ENCODE peak calls at places on chromosomes 6 and 20, in seven cellular contexts. B is HCT116, G is endothelial cell of umbilical vein, Z is HepG2, Q is K562, L is H1, F is GM12878. M is an unnamed sample.

GRCh38 chr6:33319939-33320314 is 2.4 kb upstream of the ZBTB22 start:
- DNase-seq in B (no peak), L (no peak), Q (no peak), G (no peak), F (no peak), Z (no peak), M (no peak)

GRCh38 chr20:62860391-62860923 is 1.2 kb downstream of the TCFL5 start:
- DNase-seq in Z (peak), B (no peak), Q (no peak), L (no peak), F (no peak), G (peak), M (no peak)

GRCh38 chr6:154614101-154614500 is 103.6 kb upstream of the CNKSR3 start:
- DNase-seq in F (no peak), Q (no peak), B (no peak), L (no peak), G (peak), Z (no peak), M (no peak)

GRCh38 chr6:43093361-43094289 is 17.5 kb downstream of the PTK7 start:
- DNase-seq in Z (peak), G (peak), Q (peak), F (no peak), B (no peak), L (no peak), M (no peak)

GRCh38 chr6:125140808-125141207 is 12.8 kb upstream of the TPD52L1 start:
- DNase-seq in L (no peak), Q (no peak), F (no peak), Z (no peak), G (no peak), B (no peak), M (no peak)

GRCh38 chr6:139533573-139534471 is 159.4 kb upstream of the CITED2 start:
- DNase-seq in G (peak), L (no peak), B (peak), Z (no peak), Q (peak), F (no peak), M (peak)

GRCh38 chr6:424741-425417 is 33.3 kb downstream of the IRF4 start:
- DNase-seq in L (no peak), Z (no peak), B (no peak), G (no peak), F (no peak), Q (no peak), M (no peak)

GRCh38 chr6:170211404-170212025 is 79.4 kb downstream of the DLL1 start:
- DNase-seq in Q (no peak), B (no peak), F (no peak), G (no peak), L (no peak), Z (no peak), M (no peak)

GRCh38 chr20:57794600-57795346 is 85.0 kb upstream of the PMEPA1 start:
- DNase-seq in G (no peak), Q (no peak), F (no peak), B (no peak), Z (no peak), L (no peak), M (no peak)

GRCh38 chr6:73088138-73088813 is 137.0 kb downstream of the KHDC1L start:
- DNase-seq in G (no peak), Q (no peak), L (no peak), B (no peak), F (peak), Z (no peak), M (no peak)

GRCh38 chr6:16227605-16228004 is 10.8 kb upstream of the GMPR start:
- DNase-seq in G (no peak), B (no peak), F (no peak), L (no peak), Z (no peak), Q (peak), M (no peak)

GRCh38 chr20:62770111-62770910 is 26.0 kb upstream of the MRGBP start:
- DNase-seq in B (no peak), G (no peak), Z (no peak), L (no peak), Q (no peak), F (no peak), M (no peak)

GRCh38 chr20:6134592-6134991 is 11.8 kb upstream of the FERMT1 start:
- DNase-seq in L (no peak), G (no peak), B (no peak), Z (no peak), Q (no peak), F (no peak), M (no peak)

GRCh38 chr6:25056130-25056529 is 120.4 kb upstream of the RIPOR2 start:
- DNase-seq in G (no peak), Q (no peak), B (no peak), L (no peak), F (no peak), Z (no peak), M (no peak)

GRCh38 chr6:125910518-125910917 is 46.1 kb upstream of the HINT3 start:
- DNase-seq in Z (no peak), Q (no peak), G (peak), F (peak), L (no peak), B (no peak), M (no peak)

GRCh38 chr6:160678230-160678629 is 14.2 kb upstream of the LPA start:
- DNase-seq in B (no peak), G (no peak), Z (no peak), Q (no peak), L (no peak), F (no peak), M (no peak)

GRCh38 chr6:105769987-105770386 is 316.1 kb upstream of the PRDM1 start:
- DNase-seq in F (no peak), G (no peak), Q (no peak), Z (no peak), B (peak), L (no peak), M (no peak)

GRCh38 chr20:43824699-43825402 is 89.8 kb upstream of the TOX2 start:
- DNase-seq in L (no peak), Z (peak), F (peak), G (no peak), Q (no peak), B (no peak), M (no peak)

DNA sequence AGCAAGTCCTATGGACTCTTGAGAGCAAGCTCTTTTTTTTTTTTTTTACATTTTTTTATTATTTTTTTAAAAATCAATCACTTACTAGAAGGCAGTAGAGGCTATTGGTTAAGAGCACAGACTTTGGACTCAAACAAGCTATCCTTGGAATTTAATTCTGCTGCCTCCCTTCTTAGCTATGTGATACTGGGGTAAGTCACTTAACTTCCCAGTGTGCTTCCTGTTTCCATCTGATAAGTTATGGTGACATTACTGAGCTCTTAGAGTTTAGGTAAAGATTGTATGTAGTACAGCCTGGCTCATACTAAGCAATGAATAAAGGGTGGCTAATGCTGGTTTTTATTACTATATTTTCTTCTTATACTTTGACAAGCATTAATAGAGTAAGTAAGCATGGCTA is 770.5 kb upstream of the FLRT3 start:
- DNase-seq in F (no peak), B (no peak), G (no peak), Q (no peak), L (no peak), Z (no peak), M (no peak)
- TF ChIP-seq EZH2 in F (no peak), B (no peak), G (no peak), Q (no peak), L (no peak), Z (no peak), M (no peak)

DNA sequence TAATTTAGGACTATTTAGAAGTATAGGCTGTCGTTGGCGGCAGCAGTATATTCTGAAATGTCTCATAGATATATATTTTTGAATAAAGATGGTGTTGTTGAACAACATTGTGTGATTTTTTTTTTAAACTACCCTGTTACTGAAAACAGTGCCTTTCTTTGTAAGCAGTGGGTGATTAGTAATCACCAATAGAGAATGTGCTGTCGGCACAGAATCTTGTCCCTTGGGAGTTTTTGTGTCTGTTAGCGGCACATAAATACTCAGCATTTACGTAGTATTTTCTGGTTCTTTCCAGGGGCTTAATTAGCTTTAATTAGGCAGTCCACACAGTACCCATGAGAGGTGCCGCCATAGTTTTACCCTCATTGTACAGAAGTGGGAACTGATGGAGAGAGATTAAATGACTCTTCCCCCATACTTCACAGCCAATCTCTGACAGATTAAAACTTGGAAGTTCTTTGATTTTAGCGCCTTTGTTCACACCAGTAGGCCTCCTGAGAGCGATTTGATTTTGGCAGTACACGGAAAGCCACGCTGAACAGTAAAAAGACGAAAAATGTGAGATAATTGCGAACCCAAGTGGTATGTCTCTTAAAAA is 58.8 kb downstream of the RPRD1B start:
- DNase-seq in Q (no peak), L (no peak), G (no peak), Z (no peak), B (no peak), F (peak), M (no peak)
- TF ChIP-seq POLR2AphosphoS5 in Q (no peak), L (no peak), G (no peak), Z (no peak), B (no peak), F (no peak), M (no peak)

DNA sequence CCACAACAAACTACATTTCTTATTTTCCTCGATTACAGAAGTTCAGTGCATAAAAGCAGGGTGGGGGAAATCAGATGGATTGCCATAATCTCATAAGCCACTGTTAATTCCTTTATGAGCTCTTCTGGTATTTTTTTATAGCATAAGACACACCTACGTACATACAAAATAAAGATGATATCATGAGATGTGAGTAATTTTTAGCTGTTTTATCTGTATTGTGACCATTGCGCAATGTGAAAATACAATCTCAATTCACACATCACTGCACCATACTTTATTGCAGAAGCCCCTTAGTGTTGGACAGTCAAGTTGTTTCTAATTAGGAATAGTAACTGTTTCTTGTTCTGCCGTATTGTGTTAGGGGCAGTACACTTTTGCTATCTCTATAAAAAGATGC is 90.2 kb downstream of the FARS2 start:
- DNase-seq in L (no peak), G (no peak), B (no peak), F (no peak), Q (no peak), Z (no peak), M (no peak)
- H3K9ac ChIP-seq in L (no peak), G (no peak), B (no peak), F (no peak), Q (no peak), Z (no peak), M (no peak)

GRCh38 chr6:98833101-98834059 is 994 bp upstream of the POU3F2 start:
- DNase-seq in Z (no peak), L (peak), Q (no peak), G (peak), F (no peak), B (no peak), M (no peak)
- TF ChIP-seq EZH2 in Z (peak), L (peak), Q (no peak), G (peak), F (no peak), B (no peak), M (no peak)

M was measured in SK-N-MC.